ENCODE peak calls at places on chromosome 9, in six cellular contexts. K, Y, X, W, L and T are unnamed samples.

GRCh38 chr9:93065321-93065720 is 6.8 kb downstream of the SUSD3 start:
- DNase-seq in X (no peak), L (no peak), K (no peak), Y (no peak), W (no peak), T (no peak)

GRCh38 chr9:27182421-27182820 is 73.4 kb downstream of the TEK start:
- DNase-seq in X (no peak), Y (no peak), L (no peak), K (no peak), W (no peak), T (no peak)

GRCh38 chr9:70987986-70988385 is 133.4 kb downstream of the TRPM3 start:
- DNase-seq in X (peak; percentile 18), K (no peak), L (no peak), W (no peak), Y (no peak), T (no peak)

GRCh38 chr9:122186301-122186700 is 26.6 kb downstream of the MORN5 start:
- DNase-seq in K (no peak), L (no peak), Y (no peak), W (no peak), X (no peak), T (no peak)

GRCh38 chr9:33106827-33107621 is 30.6 kb upstream of the SMU1 start:
- DNase-seq in W (peak; percentile 52), X (peak; percentile 58), Y (no peak), K (no peak), L (peak; percentile 65), T (no peak)

GRCh38 chr9:93302586-93303257 is 118.8 kb downstream of the WNK2 start:
- DNase-seq in Y (peak; percentile 17), X (peak; percentile 34), W (peak; percentile 12), K (peak; percentile 22), L (no peak), T (peak; percentile 46)

GRCh38 chr9:71594566-71594965 is 173.7 kb downstream of the CEMIP2 start:
- DNase-seq in K (no peak), L (no peak), Y (no peak), X (no peak), W (no peak), T (no peak)

GRCh38 chr9:26673276-26673675 is 219.3 kb downstream of the CAAP1 start:
- DNase-seq in L (no peak), K (no peak), Y (no peak), W (no peak), X (no peak), T (no peak)

GRCh38 chr9:124225945-124226344 is 31.8 kb upstream of the NEK6 start:
- DNase-seq in K (no peak), L (no peak), Y (no peak), W (no peak), X (no peak), T (no peak)

GRCh38 chr9:33817327-33818166 is 587 bp downstream of the UBE2R2 start:
- DNase-seq in X (peak; percentile 70), L (peak; percentile 74), W (peak; percentile 25), Y (peak; percentile 27), K (no peak), T (peak; percentile 45)

GRCh38 chr9:31168161-31168560 is 1216.3 kb upstream of the ACO1 start:
- DNase-seq in X (no peak), K (no peak), Y (no peak), L (no peak), W (no peak), T (no peak)

GRCh38 chr9:75895112-75895511 is 4.6 kb downstream of the PCSK5 start:
- DNase-seq in K (no peak), X (no peak), L (no peak), Y (no peak), W (no peak), T (no peak)

GRCh38 chr9:26781906-26782305 is 110.7 kb downstream of the CAAP1 start:
- DNase-seq in X (no peak), W (no peak), K (no peak), L (no peak), Y (no peak), T (no peak)

GRCh38 chr9:26260238-26260637 is 582.0 kb upstream of the TUSC1 start:
- DNase-seq in L (no peak), X (peak; percentile 24), W (no peak), Y (no peak), K (no peak), T (no peak)

GRCh38 chr9:95415158-95415557 is 97.6 kb upstream of the FANCC start:
- DNase-seq in K (no peak), Y (no peak), X (no peak), W (no peak), L (no peak), T (no peak)

GRCh38 chr9:86854898-86855523 is 92.3 kb downstream of the GAS1 start:
- DNase-seq in L (no peak), Y (no peak), X (peak; percentile 89), K (no peak), W (peak; percentile 95), T (no peak)

GRCh38 chr9:21559402-21560280 is 77.5 kb upstream of the IFNE start:
- DNase-seq in K (no peak), W (no peak), Y (peak; percentile 46), L (peak; percentile 24), X (no peak), T (no peak)

GRCh38 chr9:34628656-34629491 is at the start of gene ARID3C:
- DNase-seq in W (no peak), L (peak; percentile 31), Y (peak; percentile 37), X (no peak), K (no peak), T (no peak)

GRCh38 chr9:129776938-129777768 is 24.3 kb upstream of the PTGES start:
- DNase-seq in L (peak; percentile 96), W (peak; percentile 96), K (no peak), X (peak; percentile 100), Y (peak; percentile 36), T (no peak)

GRCh38 chr9:132241840-132242620 is 80.2 kb downstream of the NTNG2 start:
- DNase-seq in K (no peak), Y (peak; percentile 42), L (no peak), W (no peak), X (no peak), T (no peak)